ENCODE peak calls at places on chromosomes 3 and 15, in eight cellular contexts. P, N, X, I, F, Z, B and J are unnamed samples.

GRCh38 chr15:90818251-90819210 is 49.9 kb upstream of the FURIN start:
- DNase-seq in B (no peak), X (no peak), P (no peak), Z (no peak), F (no peak), I (no peak), N (no peak), J (no peak)

GRCh38 chr3:42490243-42490642 is 12.2 kb upstream of the VIPR1 start:
- DNase-seq in Z (no peak), B (peak; percentile 91), F (peak; percentile 61), N (peak; percentile 65), P (no peak), X (no peak), I (peak; percentile 88), J (peak; percentile 80)

GRCh38 chr15:66152650-66153049 is 100.9 kb downstream of the MEGF11 start:
- DNase-seq in N (no peak), F (no peak), Z (no peak), B (no peak), P (no peak), X (no peak), I (no peak), J (no peak)

GRCh38 chr3:30180305-30181275 is 425.8 kb upstream of the TGFBR2 start:
- DNase-seq in Z (no peak), B (no peak), I (no peak), X (no peak), F (peak; percentile 81), N (no peak), P (no peak), J (no peak)

GRCh38 chr3:54056521-54056920 is 65.8 kb upstream of the CACNA2D3 start:
- DNase-seq in P (no peak), X (no peak), F (peak; percentile 9), I (peak; percentile 59), N (no peak), B (no peak), Z (no peak), J (no peak)

GRCh38 chr15:73957276-73957675 is 31.0 kb downstream of the LOXL1 start:
- DNase-seq in X (no peak), P (no peak), F (no peak), B (peak; percentile 38), N (no peak), Z (no peak), I (peak; percentile 73), J (no peak)

GRCh38 chr3:4821975-4822374 is 157.3 kb upstream of the BHLHE40 start:
- DNase-seq in P (peak; percentile 80), N (peak; percentile 62), X (no peak), I (no peak), Z (no peak), F (no peak), B (no peak), J (no peak)

GRCh38 chr3:15040844-15041243 is 24.3 kb downstream of the MRPS25 start:
- DNase-seq in X (no peak), N (no peak), I (no peak), P (no peak), B (no peak), Z (no peak), F (peak; percentile 23), J (no peak)

GRCh38 chr3:35639251-35640185 is at the start of gene ARPP21:
- DNase-seq in X (no peak), F (peak; percentile 26), B (no peak), Z (no peak), N (no peak), I (peak; percentile 23), P (no peak), J (no peak)

GRCh38 chr15:46441294-46442062 is 806.6 kb downstream of the SQOR start:
- DNase-seq in B (no peak), X (no peak), I (peak; percentile 86), Z (no peak), P (no peak), F (peak; percentile 56), N (no peak), J (no peak)

GRCh38 chr15:32104061-32104980 is 74.0 kb downstream of the CHRNA7 start:
- DNase-seq in Z (no peak), X (no peak), F (no peak), N (no peak), B (no peak), P (no peak), I (no peak), J (no peak)

GRCh38 chr3:61894988-61895935 is 333.9 kb downstream of the PTPRG start:
- DNase-seq in B (peak; percentile 35), Z (no peak), I (peak; percentile 97), N (peak; percentile 87), F (peak; percentile 89), P (peak; percentile 45), X (peak; percentile 48), J (peak; percentile 77)

GRCh38 chr3:127482216-127483004 is 108.1 kb downstream of the TPRA1 start:
- DNase-seq in P (no peak), X (peak; percentile 20), B (no peak), F (peak; percentile 24), Z (no peak), N (no peak), I (no peak), J (no peak)